ENCODE peak calls at places on chromosomes 3 and 15, in ten cellular contexts. V is SHP77 treated with DMSO at 0.1 percent for 48 hours; B is upper lobe of right lung; W is GM06990; Q is cerebellum; A is activated CD4-positive, alpha-beta T cell treated with anti-CD3 and anti-CD28 coated beads for 48 hours; U is H9; S is NCI-H1417 treated with DMSO at 0.1 percent for 48 hours; C is KBM-7; O is tibial nerve. G is an unnamed sample.
A peak's percentile ranks its signal among the peaks of the same experiment; 100 is the strongest.

GRCh38 chr15:67945951-67946700 is 106.3 kb upstream of the RNU6-1 start:
- DNase-seq in V (no peak), B (no peak), W (peak; percentile 25), Q (no peak), A (peak; percentile 3), U (peak; percentile 91), S (no peak), C (peak; percentile 35), O (no peak), G (peak; percentile 51)

GRCh38 chr15:67303490-67304363 is 49.1 kb downstream of the IQCH start:
- DNase-seq in V (no peak), B (no peak), W (peak; percentile 9), Q (peak; percentile 9), A (peak; percentile 8), U (no peak), S (peak; percentile 24), C (peak; percentile 61), O (no peak), G (peak; percentile 65)

GRCh38 chr3:15602146-15602536 is 596 bp downstream of the BTD start:
- DNase-seq in V (no peak), B (no peak), W (no peak), Q (peak; percentile 57), A (no peak), U (no peak), S (no peak), C (no peak), O (no peak), G (no peak)

GRCh38 chr3:63910873-63911272 is 1.3 kb downstream of the SCAANT1 start:
- DNase-seq in V (no peak), B (no peak), W (no peak), Q (no peak), A (no peak), U (no peak), S (no peak), C (no peak), O (no peak), G (peak; percentile 32)

GRCh38 chr3:138921316-138922292 is 25.3 kb downstream of the FOXL2 start:
- DNase-seq in V (no peak), B (no peak), W (no peak), Q (no peak), A (no peak), U (no peak), S (no peak), C (no peak), O (no peak), G (peak; percentile 94)

GRCh38 chr3:139585820-139586219 is 46.3 kb upstream of the RBP1 start:
- DNase-seq in V (no peak), B (no peak), W (no peak), Q (no peak), A (no peak), U (no peak), S (no peak), C (no peak), O (no peak), G (peak; percentile 4)

GRCh38 chr3:161925749-161926360 is 429.2 kb downstream of the OTOL1 start:
- DNase-seq in V (no peak), B (no peak), W (no peak), Q (no peak), A (no peak), U (no peak), S (no peak), C (peak; percentile 43), O (no peak), G (no peak)

GRCh38 chr15:45664451-45664850 is 29.6 kb downstream of the SQOR start:
- DNase-seq in V (no peak), B (no peak), W (no peak), Q (no peak), A (no peak), U (no peak), S (no peak), C (no peak), O (no peak), G (peak; percentile 37)

GRCh38 chr3:159077860-159078259 is 276.0 kb downstream of the MFSD1 start:
- DNase-seq in V (no peak), B (no peak), W (no peak), Q (no peak), A (no peak), U (no peak), S (no peak), C (no peak), O (no peak), G (peak; percentile 55)

GRCh38 chr15:89490081-89490480 is 6.3 kb downstream of the RHCG start:
- DNase-seq in V (no peak), B (no peak), W (no peak), Q (no peak), A (no peak), U (no peak), S (no peak), C (no peak), O (no peak), G (no peak)

GRCh38 chr3:34301313-34301712 is 502.9 kb downstream of the PDCD6IP start:
- DNase-seq in V (no peak), B (no peak), W (no peak), Q (no peak), A (no peak), U (no peak), S (no peak), C (no peak), O (no peak), G (no peak)

GRCh38 chr15:62454567-62455172 is 289.6 kb upstream of the C2CD4B start:
- DNase-seq in V (no peak), B (no peak), W (no peak), Q (no peak), A (no peak), U (no peak), S (no peak), C (no peak), O (no peak), G (no peak)

GRCh38 chr15:66766282-66767228 is 64.5 kb downstream of the SMAD6 start:
- DNase-seq in V (no peak), B (peak; percentile 4), W (no peak), Q (no peak), A (no peak), U (no peak), S (no peak), C (no peak), O (no peak), G (peak; percentile 61)

GRCh38 chr15:40878785-40879184 is 4.8 kb upstream of the RHOV start:
- DNase-seq in V (no peak), B (no peak), W (no peak), Q (no peak), A (peak; percentile 51), U (no peak), S (no peak), C (no peak), O (no peak), G (peak; percentile 31)

GRCh38 chr15:41568350-41569017 is 9.5 kb downstream of the TYRO3 start:
- DNase-seq in V (no peak), B (no peak), W (no peak), Q (no peak), A (no peak), U (peak; percentile 89), S (no peak), C (no peak), O (no peak), G (no peak)

GRCh38 chr15:64164436-64164835 is 1.6 kb upstream of the PPIB start:
- DNase-seq in V (no peak), B (no peak), W (no peak), Q (no peak), A (no peak), U (no peak), S (no peak), C (no peak), O (no peak), G (no peak)

GRCh38 chr3:87270908-87271727 is 5.3 kb downstream of the POU1F1 start:
- DNase-seq in V (no peak), B (no peak), W (no peak), Q (no peak), A (no peak), U (no peak), S (no peak), C (peak; percentile 66), O (no peak), G (no peak)

GRCh38 chr15:40244961-40245523 is 6.2 kb downstream of the PAK6 start:
- DNase-seq in V (no peak), B (peak; percentile 75), W (no peak), Q (no peak), A (no peak), U (peak; percentile 35), S (no peak), C (no peak), O (no peak), G (no peak)

GRCh38 chr3:5006755-5007202 is 27.5 kb downstream of the BHLHE40 start:
- DNase-seq in V (no peak), B (no peak), W (peak; percentile 83), Q (no peak), A (peak; percentile 83), U (no peak), S (no peak), C (no peak), O (no peak), G (no peak)

GRCh38 chr3:52253314-52254260 is 8.0 kb downstream of the PPM1M start:
- DNase-seq in V (no peak), B (peak; percentile 83), W (peak; percentile 82), Q (no peak), A (peak; percentile 86), U (no peak), S (no peak), C (peak; percentile 99), O (no peak), G (no peak)

GRCh38 chr3:18372786-18373405 is 52.2 kb downstream of the SATB1 start:
- DNase-seq in V (no peak), B (no peak), W (no peak), Q (no peak), A (no peak), U (no peak), S (no peak), C (no peak), O (no peak), G (no peak)

GRCh38 chr3:177665122-177665808 is 468.0 kb upstream of the TBL1XR1 start:
- DNase-seq in V (peak; percentile 32), B (no peak), W (no peak), Q (no peak), A (no peak), U (no peak), S (no peak), C (no peak), O (no peak), G (peak; percentile 24)

GRCh38 chr3:22734756-22735155 is 468.4 kb upstream of the UBE2E2 start:
- DNase-seq in V (no peak), B (no peak), W (no peak), Q (no peak), A (no peak), U (no peak), S (no peak), C (no peak), O (no peak), G (no peak)

GRCh38 chr3:14206548-14207177 is 28.0 kb downstream of the LSM3 start:
- DNase-seq in V (no peak), B (no peak), W (no peak), Q (no peak), A (no peak), U (peak; percentile 63), S (no peak), C (no peak), O (no peak), G (no peak)